ENCODE peak calls at places on chromosomes 7 and 10, in nine cellular contexts. A is NCI-H774; M is bronchial epithelial cell; K is NCI-H2081; Z is upper lobe of right lung; B is activated CD8-positive, alpha-beta memory T cell treated with anti-CD3 and anti-CD28 coated beads, Interleukin-2, amount 50 U/mL, for 48 hours; L is T follicular helper cell; R is cardiac fibroblast; D is NCI-H226. J is an unnamed sample.

GRCh38 chr10:125008689-125009579 is 67.0 kb downstream of the ZRANB1 start:
- DNase-seq in Z (peak; percentile 64), B (no peak), R (no peak), D (no peak), K (no peak), A (no peak), M (peak; percentile 75), L (no peak), J (no peak)

GRCh38 chr7:23894891-23895569 is 185.0 kb downstream of the STK31 start:
- DNase-seq in M (no peak), A (no peak), L (no peak), B (no peak), R (no peak), Z (no peak), D (no peak), K (no peak), J (no peak)

GRCh38 chr7:69412331-69413146 is 185.7 kb upstream of the AUTS2 start:
- DNase-seq in M (no peak), R (no peak), L (no peak), K (no peak), B (no peak), D (no peak), A (no peak), Z (no peak), J (peak; percentile 68)

GRCh38 chr10:27448926-27449325 is 55.2 kb upstream of the RAB18 start:
- DNase-seq in A (no peak), M (peak; percentile 90), B (no peak), D (peak; percentile 66), Z (no peak), K (no peak), R (no peak), L (no peak), J (no peak)

GRCh38 chr7:88291401-88292173 is 15.1 kb downstream of the STEAP4 start:
- DNase-seq in K (no peak), B (no peak), D (peak; percentile 91), Z (no peak), R (peak; percentile 64), M (peak; percentile 97), A (no peak), L (no peak), J (no peak)

GRCh38 chr7:128380807-128381130 is 19.3 kb upstream of the PRRT4 start:
- DNase-seq in M (no peak), L (no peak), K (no peak), B (no peak), Z (no peak), R (no peak), A (no peak), D (no peak), J (no peak)

GRCh38 chr7:42285383-42285824 is 48.4 kb upstream of the GLI3 start:
- DNase-seq in D (no peak), Z (no peak), L (no peak), K (no peak), R (no peak), A (no peak), B (no peak), M (no peak), J (no peak)

GRCh38 chr10:77201135-77202111 is 436.2 kb downstream of the KCNMA1 start:
- DNase-seq in A (no peak), M (no peak), B (no peak), K (no peak), L (no peak), Z (no peak), R (peak; percentile 56), D (no peak), J (no peak)

GRCh38 chr7:149707448-149707886 is 65.9 kb downstream of the ZNF467 start:
- DNase-seq in M (peak; percentile 3), Z (no peak), R (peak; percentile 31), K (no peak), B (no peak), L (no peak), A (no peak), D (no peak), J (no peak)

GRCh38 chr7:106071356-106071998 is 40.6 kb downstream of the SYPL1 start:
- DNase-seq in A (no peak), B (peak; percentile 74), M (peak; percentile 94), K (peak; percentile 47), R (peak; percentile 25), D (peak; percentile 9), L (peak; percentile 12), Z (peak; percentile 70), J (no peak)

GRCh38 chr10:133364645-133365431 is 7.0 kb upstream of the FUOM start:
- DNase-seq in R (no peak), M (no peak), L (no peak), K (peak; percentile 72), A (no peak), B (no peak), Z (no peak), D (no peak), J (no peak)

GRCh38 chr7:136853654-136854053 is 14.8 kb upstream of the CHRM2 start:
- DNase-seq in M (no peak), K (no peak), D (no peak), R (no peak), B (no peak), Z (no peak), A (no peak), L (no peak), J (no peak)

GRCh38 chr7:156640949-156641485 is 443 bp downstream of the RNF32 start:
- DNase-seq in L (peak; percentile 9), K (peak; percentile 52), B (no peak), R (peak; percentile 34), Z (no peak), M (peak; percentile 61), D (no peak), A (peak; percentile 19), J (no peak)